ENCODE peak calls at places on chromosomes 11 and 22, in four cellular contexts. U is Calu3, T is HFFc6, V is GM10248. J is an unnamed sample.

GRCh38 chr11:126782810-126783209 is 217.8 kb downstream of the KIRREL3 start:
- DNase-seq in U (no peak), T (no peak), V (no peak), J (no peak)

GRCh38 chr11:59501931-59502330 is 1.4 kb upstream of the OR4D11 start:
- DNase-seq in U (no peak), T (no peak), V (no peak), J (no peak)

GRCh38 chr22:21876486-21877176 is 9.2 kb upstream of the MAPK1 start:
- DNase-seq in U (no peak), T (peak), V (no peak), J (no peak)

GRCh38 chr22:36541831-36542391 is 12.9 kb upstream of the EIF3D start:
- DNase-seq in U (peak), T (peak), V (no peak), J (no peak)

GRCh38 chr11:132994038-132994502 is 538.2 kb downstream of the OPCML start:
- DNase-seq in U (no peak), T (no peak), V (no peak), J (no peak)

GRCh38 chr11:109017489-109017888 is 352.6 kb downstream of the DDX10 start:
- DNase-seq in U (no peak), T (no peak), V (no peak), J (no peak)

GRCh38 chr11:45902452-45903380 is 4.4 kb downstream of the FREY1 start:
- DNase-seq in U (no peak), T (no peak), V (no peak), J (no peak)

GRCh38 chr11:96050435-96051182 is 126.7 kb upstream of the MTMR2 start:
- DNase-seq in U (peak), T (peak), V (no peak), J (no peak)

GRCh38 chr11:1918436-1919315 is 827 bp upstream of the TNNT3 start:
- DNase-seq in U (no peak), T (no peak), V (no peak), J (no peak)
- TF ChIP-seq CTCF in U (no peak), T (no peak), V (no peak), J (peak)

GRCh38 chr22:43587574-43587973 is 175.8 kb downstream of the MPPED1 start:
- DNase-seq in U (no peak), T (no peak), V (no peak), J (no peak)

DNA sequence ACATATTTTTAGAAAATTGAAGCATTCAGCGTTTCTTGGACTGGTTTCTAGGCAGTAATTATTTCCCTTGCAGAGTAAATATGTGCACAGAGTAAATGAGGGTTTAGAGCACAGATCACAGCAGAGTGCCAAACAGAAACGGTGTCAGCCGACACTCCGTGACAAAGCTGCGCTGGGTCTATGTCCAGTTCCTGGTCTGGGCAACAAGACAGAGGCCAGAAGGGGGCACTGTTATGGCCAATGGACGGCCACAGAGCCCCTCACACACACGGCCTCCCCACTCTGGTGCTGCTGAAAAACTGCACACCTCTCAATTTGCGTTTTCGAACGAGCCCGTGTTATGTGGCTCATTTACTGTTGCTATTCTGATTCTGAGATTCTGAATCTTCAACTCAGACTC is 180.7 kb downstream of the MPPED1 start:
- DNase-seq in U (no peak), T (no peak), V (no peak), J (no peak)
- TF ChIP-seq CTCF in U (peak), T (peak), V (no peak), J (peak)

GRCh38 chr22:29326481-29326880 is 11.0 kb upstream of the RASL10A start:
- DNase-seq in U (no peak), T (no peak), V (no peak), J (no peak)

GRCh38 chr22:29329581-29329980 is 14.1 kb upstream of the RASL10A start:
- DNase-seq in U (no peak), T (no peak), V (no peak), J (no peak)

GRCh38 chr22:29327089-29327764 is 11.7 kb upstream of the RASL10A start:
- DNase-seq in U (no peak), T (no peak), V (no peak), J (no peak)

GRCh38 chr22:29328566-29329500 is 13.3 kb upstream of the RASL10A start:
- DNase-seq in U (no peak), T (no peak), V (no peak), J (no peak)

DNA sequence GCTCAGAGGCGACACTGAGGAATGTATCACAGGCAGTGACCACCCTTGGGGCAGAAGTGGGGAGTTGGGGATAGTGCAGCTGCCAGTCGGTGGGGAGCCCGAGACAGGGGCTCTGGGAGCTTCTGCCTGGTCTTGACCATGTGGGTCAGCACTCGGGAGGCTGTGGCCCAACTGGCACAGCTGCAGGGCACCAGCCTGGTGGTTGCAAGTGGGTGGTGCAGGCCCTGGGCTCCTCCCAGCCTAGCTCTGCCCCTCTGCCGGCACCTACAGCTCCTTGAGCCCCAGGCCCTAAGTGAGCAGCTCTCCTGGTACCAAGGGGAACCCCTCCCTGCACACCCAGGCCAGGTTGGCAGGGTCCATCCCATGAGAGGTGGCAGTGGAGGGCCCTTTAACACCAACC is 12.6 kb upstream of the RASL10A start:
- DNase-seq in U (no peak), T (no peak), V (no peak), J (no peak)
- TF ChIP-seq CTCF in U (no peak), T (peak), V (no peak), J (no peak)

GRCh38 chr11:41665633-41666032 is 206.2 kb upstream of the LRRC4C start:
- DNase-seq in U (no peak), T (no peak), V (no peak), J (no peak)

GRCh38 chr11:41659990-41660389 is 200.5 kb upstream of the LRRC4C start:
- DNase-seq in U (no peak), T (no peak), V (no peak), J (peak)

DNA sequence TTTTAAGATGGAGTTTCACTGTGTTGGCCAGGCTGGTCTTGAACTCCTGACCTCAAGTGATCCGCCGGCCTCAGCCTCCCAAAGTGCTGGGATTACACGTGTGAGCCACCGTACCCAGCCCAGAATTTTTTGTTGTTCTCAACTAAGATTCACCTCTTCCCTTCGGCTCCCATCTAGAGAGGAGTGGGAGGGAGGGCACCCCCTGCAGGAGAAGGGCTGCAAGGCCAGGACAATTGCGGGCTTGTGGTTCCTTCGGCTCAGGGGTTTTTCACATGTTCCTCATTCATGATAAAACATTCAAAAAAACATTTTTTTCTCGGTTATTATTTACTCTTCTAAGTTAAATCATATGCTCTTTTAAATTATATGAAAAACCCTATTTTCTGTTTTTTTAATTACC is 201.1 kb upstream of the LRRC4C start:
- DNase-seq in U (no peak), T (no peak), V (no peak), J (no peak)
- TF ChIP-seq CTCF in U (no peak), T (no peak), V (no peak), J (no peak)

GRCh38 chr11:97140885-97141494 is 751.2 kb downstream of the JRKL start:
- DNase-seq in U (no peak), T (peak), V (peak), J (peak)
- TF ChIP-seq CTCF in U (no peak), T (peak), V (peak), J (peak)

GRCh38 chr11:36069576-36070214 is 125.8 kb downstream of the LDLRAD3 start:
- DNase-seq in U (no peak), T (no peak), V (no peak), J (peak)
- TF ChIP-seq CTCF in U (no peak), T (no peak), V (no peak), J (peak)

GRCh38 chr11:65639623-65640482 is 2.0 kb downstream of the SIPA1 start:
- DNase-seq in U (no peak), T (no peak), V (peak), J (no peak)

GRCh38 chr11:65642014-65642671 is 4.2 kb downstream of the SIPA1 start:
- DNase-seq in U (no peak), T (no peak), V (no peak), J (no peak)

GRCh38 chr11:65641233-65642013 is 3.5 kb downstream of the SIPA1 start:
- DNase-seq in U (no peak), T (no peak), V (no peak), J (no peak)

GRCh38 chr11:65637794-65638317 is at the start of gene SIPA1:
- DNase-seq in U (peak), T (peak), V (peak), J (peak)

DNA sequence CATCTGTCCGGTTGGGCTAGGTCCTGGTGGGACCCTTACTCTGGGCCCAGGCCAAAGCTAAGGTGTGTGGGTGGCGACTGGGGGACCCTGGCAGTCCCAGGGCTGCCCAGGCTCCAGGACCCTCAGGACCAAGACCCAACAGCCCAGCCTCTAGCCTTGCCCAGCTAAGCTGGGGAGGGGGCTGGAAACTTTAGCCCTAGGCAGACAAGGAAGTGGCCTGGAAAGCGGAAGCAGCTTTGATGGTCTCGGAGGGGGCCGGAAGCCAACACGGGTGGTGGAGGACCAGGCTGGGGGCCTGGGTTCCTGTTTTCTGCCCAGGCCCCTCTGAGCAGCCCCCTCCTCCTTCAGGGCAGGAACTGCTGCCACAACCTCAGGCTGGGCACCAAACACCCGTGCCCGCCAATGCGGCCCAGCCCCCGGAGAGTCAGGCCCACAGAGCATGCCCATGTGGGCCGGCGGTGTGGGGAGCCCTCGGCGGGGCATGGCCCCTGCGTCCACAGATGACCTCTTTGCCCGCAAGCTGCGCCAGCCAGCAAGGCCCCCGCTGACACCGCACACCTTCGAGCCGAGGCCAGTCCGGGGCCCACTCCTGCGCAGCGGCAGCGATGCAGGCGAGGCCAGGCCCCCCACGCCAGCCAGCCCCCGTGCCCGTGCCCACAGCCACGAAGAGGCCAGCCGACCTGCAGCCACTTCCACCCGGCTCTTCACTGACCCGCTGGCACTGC is 2.7 kb downstream of the SIPA1 start:
- DNase-seq in U (no peak), T (no peak), V (no peak), J (no peak)
- TF ChIP-seq CTCF in U (no peak), T (no peak), V (no peak), J (no peak)

J was measured in LNCaP clone FGC.